ENCODE peak calls at places on chromosomes 2 and 18, in eight cellular contexts. E, B, X, D, Z, F, H and S are unnamed samples.

GRCh38 chr2:12543452-12544220 is 173.1 kb upstream of the TRIB2 start:
- DNase-seq in E (no peak), B (no peak), X (no peak), D (no peak), Z (no peak), F (no peak), H (no peak), S (no peak)

GRCh38 chr2:16900405-16901025 is 234.9 kb upstream of the CYRIA start:
- DNase-seq in E (no peak), B (no peak), X (peak), D (peak), Z (no peak), F (no peak), H (no peak), S (no peak)

GRCh38 chr2:46315103-46315890 is 18.1 kb downstream of the EPAS1 start:
- DNase-seq in E (peak), B (peak), X (peak), D (peak), Z (no peak), F (peak), H (peak), S (peak)

GRCh38 chr2:69047625-69048145 is 34.7 kb downstream of the ANTXR1 start:
- DNase-seq in E (no peak), B (no peak), X (no peak), D (no peak), Z (no peak), F (no peak), H (no peak), S (no peak)

GRCh38 chr18:39313992-39314391 is 1748.4 kb upstream of the CELF4 start:
- DNase-seq in E (no peak), B (no peak), X (no peak), D (no peak), Z (no peak), F (no peak), H (no peak), S (no peak)

GRCh38 chr18:37253424-37254255 is 312.0 kb downstream of the CELF4 start:
- DNase-seq in E (no peak), B (no peak), X (peak), D (peak), Z (no peak), F (no peak), H (peak), S (no peak)

GRCh38 chr2:111534816-111535803 is 348.9 kb downstream of the ANAPC1 start:
- DNase-seq in E (no peak), B (no peak), X (peak), D (no peak), Z (no peak), F (peak), H (peak), S (peak)

GRCh38 chr2:146984014-146984413 is 860.8 kb upstream of the ACVR2A start:
- DNase-seq in E (no peak), B (no peak), X (no peak), D (no peak), Z (no peak), F (no peak), H (no peak), S (no peak)

GRCh38 chr2:225041210-225041870 is 928 bp downstream of the DOCK10 start:
- DNase-seq in E (no peak), B (no peak), X (peak), D (peak), Z (peak), F (no peak), H (peak), S (no peak)

GRCh38 chr2:204015118-204015842 is 78.7 kb downstream of the ICOS start:
- DNase-seq in E (no peak), B (no peak), X (no peak), D (no peak), Z (no peak), F (no peak), H (no peak), S (no peak)

GRCh38 chr2:45011621-45012602 is 2.7 kb upstream of the SIX2 start:
- DNase-seq in E (no peak), B (no peak), X (no peak), D (no peak), Z (no peak), F (no peak), H (peak), S (no peak)

GRCh38 chr2:45009928-45010705 is 865 bp upstream of the SIX2 start:
- DNase-seq in E (peak), B (peak), X (peak), D (no peak), Z (no peak), F (no peak), H (peak), S (peak)

GRCh38 chr2:45012733-45013132 is 3.5 kb upstream of the SIX2 start:
- DNase-seq in E (no peak), B (no peak), X (no peak), D (no peak), Z (no peak), F (no peak), H (peak), S (no peak)

GRCh38 chr2:45009303-45009927 is at the start of gene SIX2:
- DNase-seq in E (peak), B (peak), X (peak), D (peak), Z (no peak), F (peak), H (peak), S (peak)

DNA sequence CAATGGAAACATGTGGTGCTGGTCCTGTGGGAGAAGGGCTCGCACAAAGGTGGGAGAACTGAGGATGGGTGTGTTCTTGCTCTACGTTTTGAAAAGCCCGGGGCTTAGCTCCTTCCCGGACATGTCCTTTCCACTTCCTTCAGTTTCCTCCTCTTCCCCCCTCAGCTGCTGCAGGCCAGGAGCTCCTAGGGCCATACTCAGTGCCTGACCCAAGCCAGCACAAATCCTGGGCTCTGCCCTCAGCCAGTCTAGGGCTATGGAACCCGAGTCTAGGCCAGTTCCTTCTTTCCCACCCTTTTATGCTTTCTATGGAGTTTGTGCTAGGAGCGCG is 1.4 kb upstream of the SIX2 start:
- DNase-seq in E (no peak), B (no peak), X (no peak), D (no peak), Z (no peak), F (no peak), H (peak), S (no peak)
- H3K4me3 ChIP-seq in E (peak), B (peak), X (peak), D (no peak), Z (no peak), F (no peak), H (peak), S (peak)

DNA sequence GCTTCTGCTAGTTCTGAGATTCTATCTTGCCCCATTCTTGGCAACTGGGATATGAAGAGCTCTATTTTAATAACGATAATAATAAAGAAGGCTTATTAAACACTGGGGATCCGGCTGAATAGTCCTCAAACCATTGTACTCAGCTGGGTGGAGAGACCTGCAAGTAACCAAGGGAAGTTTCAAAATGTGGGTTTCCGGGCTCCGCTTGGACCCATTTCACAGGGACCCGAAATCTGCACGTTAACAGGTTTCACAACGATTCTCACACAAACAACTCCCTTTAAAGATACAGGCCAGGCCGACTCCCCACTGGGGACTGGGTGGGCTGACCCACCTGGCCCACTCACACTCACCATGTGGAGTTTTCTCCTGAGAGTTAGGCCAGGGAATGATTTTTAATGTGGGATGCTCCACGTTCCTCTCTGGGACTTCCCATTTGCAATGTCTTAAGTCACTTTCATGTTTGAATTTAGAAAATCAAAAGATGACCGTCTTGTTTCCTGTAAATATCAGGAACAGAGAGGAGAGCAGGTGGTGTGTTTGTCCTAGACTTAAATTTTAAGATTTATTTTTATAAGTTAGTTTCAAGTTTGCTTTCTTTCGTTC is 96.3 kb downstream of the SH3RF3 start:
- DNase-seq in E (no peak), B (no peak), X (no peak), D (no peak), Z (no peak), F (no peak), H (no peak), S (no peak)
- H3K27ac ChIP-seq in E (no peak), B (no peak), X (no peak), D (no peak), Z (no peak), F (no peak), H (no peak), S (no peak)

GRCh38 chr2:168290391-168290790 is 43.0 kb upstream of the STK39 start:
- DNase-seq in E (no peak), B (no peak), X (no peak), D (no peak), Z (no peak), F (no peak), H (no peak), S (no peak)

GRCh38 chr2:168294409-168294808 is 47.0 kb upstream of the STK39 start:
- DNase-seq in E (no peak), B (no peak), X (no peak), D (no peak), Z (no peak), F (no peak), H (no peak), S (no peak)

GRCh38 chr2:168293766-168294165 is 46.4 kb upstream of the STK39 start:
- DNase-seq in E (no peak), B (no peak), X (peak), D (no peak), Z (no peak), F (no peak), H (no peak), S (no peak)

GRCh38 chr2:168286535-168286934 is 39.1 kb upstream of the STK39 start:
- DNase-seq in E (no peak), B (no peak), X (no peak), D (no peak), Z (no peak), F (no peak), H (no peak), S (no peak)

DNA sequence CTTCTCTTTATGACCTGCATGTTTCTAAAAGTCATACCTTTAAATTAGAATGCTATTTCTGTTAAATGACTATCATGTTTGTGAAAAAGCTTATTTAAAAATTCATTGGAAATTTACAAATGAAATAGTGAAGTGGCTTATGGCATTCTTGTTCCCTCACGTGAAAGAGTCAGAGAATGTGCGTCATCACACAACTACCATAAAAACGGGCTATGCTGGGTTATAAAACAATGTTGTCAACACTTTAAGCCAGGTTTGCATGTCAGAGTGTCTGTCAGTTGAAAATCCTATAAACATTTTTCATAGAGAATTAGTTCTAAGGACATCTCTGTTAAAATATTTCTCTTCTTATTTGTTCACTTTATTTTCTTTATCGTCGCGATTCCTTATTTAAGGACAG is 42.5 kb upstream of the STK39 start:
- DNase-seq in E (no peak), B (no peak), X (no peak), D (no peak), Z (no peak), F (no peak), H (no peak), S (no peak)
- H3K4me3 ChIP-seq in E (no peak), B (no peak), X (no peak), D (no peak), Z (no peak), F (no peak), H (no peak), S (no peak)

GRCh38 chr2:179538406-179538805 is 273.8 kb upstream of the SESTD1 start:
- DNase-seq in E (no peak), B (no peak), X (peak), D (no peak), Z (no peak), F (no peak), H (no peak), S (no peak)
- H3K27ac ChIP-seq in E (peak), B (no peak), X (peak), D (no peak), Z (no peak), F (no peak), H (no peak), S (no peak)

GRCh38 chr2:126779286-126779605 is 119.4 kb upstream of the TEX51 start:
- DNase-seq in E (no peak), B (no peak), X (no peak), D (no peak), Z (no peak), F (no peak), H (no peak), S (no peak)

GRCh38 chr2:126778561-126779285 is 120.0 kb upstream of the TEX51 start:
- DNase-seq in E (no peak), B (no peak), X (no peak), D (no peak), Z (no peak), F (no peak), H (no peak), S (no peak)

GRCh38 chr2:126776701-126777619 is 121.0 kb downstream of the GYPC start:
- DNase-seq in E (peak), B (peak), X (peak), D (peak), Z (peak), F (peak), H (peak), S (peak)

GRCh38 chr2:126776255-126776654 is 120.3 kb downstream of the GYPC start:
- DNase-seq in E (no peak), B (no peak), X (no peak), D (peak), Z (no peak), F (no peak), H (no peak), S (peak)

GRCh38 chr2:126777620-126777978 is 121.1 kb upstream of the TEX51 start:
- DNase-seq in E (no peak), B (no peak), X (no peak), D (no peak), Z (no peak), F (no peak), H (no peak), S (no peak)
- H3K4me3 ChIP-seq in E (peak), B (peak), X (no peak), D (no peak), Z (peak), F (no peak), H (no peak), S (no peak)

GRCh38 chr2:40559175-40559574 is 107.3 kb upstream of the SLC8A1 start:
- DNase-seq in E (no peak), B (no peak), X (peak), D (no peak), Z (no peak), F (no peak), H (no peak), S (no peak)
- H3K27ac ChIP-seq in E (no peak), B (no peak), X (peak), D (no peak), Z (no peak), F (no peak), H (no peak), S (no peak)

GRCh38 chr2:134260726-134261125 is 6.9 kb downstream of the MGAT5 start:
- DNase-seq in E (no peak), B (no peak), X (no peak), D (no peak), Z (no peak), F (peak), H (peak), S (no peak)
- H3K4me3 ChIP-seq in E (no peak), B (no peak), X (no peak), D (no peak), Z (no peak), F (no peak), H (peak), S (no peak)

GRCh38 chr2:108577099-108577498 is 42.8 kb downstream of the LIMS1 start:
- DNase-seq in E (no peak), B (no peak), X (no peak), D (no peak), Z (no peak), F (no peak), H (no peak), S (no peak)

GRCh38 chr2:108573070-108573469 is 38.8 kb downstream of the LIMS1 start:
- DNase-seq in E (no peak), B (no peak), X (peak), D (no peak), Z (no peak), F (no peak), H (no peak), S (no peak)

GRCh38 chr2:108574332-108574731 is 40.1 kb downstream of the LIMS1 start:
- DNase-seq in E (no peak), B (no peak), X (no peak), D (no peak), Z (no peak), F (no peak), H (no peak), S (no peak)

GRCh38 chr2:108571262-108571661 is 37.0 kb downstream of the LIMS1 start:
- DNase-seq in E (no peak), B (no peak), X (peak), D (no peak), Z (no peak), F (no peak), H (no peak), S (no peak)

DNA sequence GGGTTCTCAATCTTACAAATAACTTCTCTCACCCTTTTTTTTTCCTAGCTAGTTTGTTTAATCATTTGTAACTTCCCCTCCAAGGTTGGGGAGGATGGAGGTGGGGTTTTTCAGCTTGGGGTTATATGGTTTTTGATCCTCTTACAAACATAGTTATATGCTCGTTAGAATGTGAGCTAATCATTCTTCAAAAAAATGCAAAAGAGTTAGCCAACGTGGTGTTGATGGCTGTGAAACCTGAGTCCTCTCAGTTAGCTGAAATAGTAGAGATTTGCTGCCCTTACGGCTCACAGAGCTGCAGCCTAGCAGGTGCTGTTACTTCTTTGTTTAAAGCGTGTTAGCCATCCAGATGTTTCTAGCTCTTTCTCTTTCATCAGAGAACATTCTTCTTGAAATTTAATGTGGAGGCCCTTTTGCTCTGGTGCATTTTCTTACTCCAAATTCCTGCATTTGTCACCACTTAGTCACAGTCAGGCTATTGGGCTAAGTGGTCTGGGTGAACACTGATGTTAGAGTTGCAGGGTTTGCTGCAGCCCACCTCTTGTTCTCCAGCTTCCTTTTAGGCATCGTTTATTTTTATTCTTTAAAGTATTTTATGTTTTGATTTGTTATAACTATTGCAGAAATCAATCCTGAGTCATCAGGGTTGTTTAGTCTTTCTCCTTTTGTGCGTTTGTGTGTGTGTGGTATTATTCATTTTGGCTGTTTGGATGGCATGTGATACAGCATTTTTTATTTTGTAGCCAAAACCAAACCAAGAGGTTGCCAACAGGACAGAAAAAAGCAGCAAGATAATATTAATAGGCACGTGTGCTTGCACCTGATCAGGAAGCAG is 41.1 kb downstream of the LIMS1 start:
- DNase-seq in E (no peak), B (no peak), X (peak), D (no peak), Z (no peak), F (peak), H (no peak), S (no peak)
- H3K27ac ChIP-seq in E (no peak), B (no peak), X (no peak), D (no peak), Z (no peak), F (peak), H (peak), S (no peak)